ENCODE peak calls at places on chromosome 17, in nine cellular contexts. One of them, this sample, is unnamed.

GRCh38 chr17:31491794-31492171 is 100.3 kb downstream of the RAB11FIP4 start:
- DNase-seq in EH: no peak
- DNase-seq in GM23338: no peak
- DNase-seq in T-helper 2 cell: no peak
- DNase-seq in Daoy: no peak
- DNase-seq in head of caudate nucleus: no peak
- DNase-seq in CD4-positive, alpha-beta T cell: no peak
- DNase-seq in stimulated activated CD8-positive, alpha-beta memory T cell treated with anti-CD3 and anti-CD28 coated beads, Interleukin-2, amount 100 ng/mL, for 48 hours: no peak
- DNase-seq in NCI-H2029: no peak
- DNase-seq in this sample: no peak

GRCh38 chr17:46035112-46035818 is 36.2 kb downstream of the STH start:
- DNase-seq in EH: no peak
- DNase-seq in head of caudate nucleus: no peak
- DNase-seq in GM23338: peak
- DNase-seq in Daoy: no peak
- DNase-seq in CD4-positive, alpha-beta T cell: no peak
- DNase-seq in T-helper 2 cell: peak
- DNase-seq in NCI-H2029: no peak
- DNase-seq in stimulated activated CD8-positive, alpha-beta memory T cell treated with anti-CD3 and anti-CD28 coated beads, Interleukin-2, amount 100 ng/mL, for 48 hours: no peak
- DNase-seq in this sample: no peak

GRCh38 chr17:13765701-13766100 is 164.0 kb upstream of the HS3ST3A1 start:
- DNase-seq in T-helper 2 cell: no peak
- DNase-seq in Daoy: no peak
- DNase-seq in GM23338: no peak
- DNase-seq in stimulated activated CD8-positive, alpha-beta memory T cell treated with anti-CD3 and anti-CD28 coated beads, Interleukin-2, amount 100 ng/mL, for 48 hours: no peak
- DNase-seq in CD4-positive, alpha-beta T cell: no peak
- DNase-seq in EH: peak
- DNase-seq in NCI-H2029: no peak
- DNase-seq in head of caudate nucleus: no peak
- DNase-seq in this sample: no peak

GRCh38 chr17:30344283-30345088 is 10.6 kb upstream of the TMIGD1 start:
- DNase-seq in GM23338: no peak
- DNase-seq in T-helper 2 cell: no peak
- DNase-seq in head of caudate nucleus: peak
- DNase-seq in EH: peak
- DNase-seq in Daoy: peak
- DNase-seq in CD4-positive, alpha-beta T cell: no peak
- DNase-seq in stimulated activated CD8-positive, alpha-beta memory T cell treated with anti-CD3 and anti-CD28 coated beads, Interleukin-2, amount 100 ng/mL, for 48 hours: no peak
- DNase-seq in NCI-H2029: peak
- DNase-seq in this sample: no peak

GRCh38 chr17:73520369-73520761 is 123.9 kb downstream of the SDK2 start:
- DNase-seq in stimulated activated CD8-positive, alpha-beta memory T cell treated with anti-CD3 and anti-CD28 coated beads, Interleukin-2, amount 100 ng/mL, for 48 hours: no peak
- DNase-seq in EH: no peak
- DNase-seq in T-helper 2 cell: no peak
- DNase-seq in NCI-H2029: no peak
- DNase-seq in CD4-positive, alpha-beta T cell: no peak
- DNase-seq in head of caudate nucleus: no peak
- DNase-seq in GM23338: no peak
- DNase-seq in Daoy: no peak
- DNase-seq in this sample: no peak

GRCh38 chr17:75610103-75610984 is 22.7 kb downstream of the MYO15B start:
- DNase-seq in T-helper 2 cell: no peak
- DNase-seq in head of caudate nucleus: no peak
- DNase-seq in CD4-positive, alpha-beta T cell: no peak
- DNase-seq in stimulated activated CD8-positive, alpha-beta memory T cell treated with anti-CD3 and anti-CD28 coated beads, Interleukin-2, amount 100 ng/mL, for 48 hours: no peak
- DNase-seq in Daoy: no peak
- DNase-seq in GM23338: no peak
- DNase-seq in NCI-H2029: no peak
- DNase-seq in EH: no peak
- DNase-seq in this sample: no peak

GRCh38 chr17:63150994-63151464 is 185.0 kb downstream of the TANC2 start:
- DNase-seq in EH: peak
- DNase-seq in stimulated activated CD8-positive, alpha-beta memory T cell treated with anti-CD3 and anti-CD28 coated beads, Interleukin-2, amount 100 ng/mL, for 48 hours: no peak
- DNase-seq in Daoy: peak
- DNase-seq in T-helper 2 cell: no peak
- DNase-seq in GM23338: peak
- DNase-seq in CD4-positive, alpha-beta T cell: no peak
- DNase-seq in head of caudate nucleus: no peak
- DNase-seq in NCI-H2029: no peak
- DNase-seq in this sample: no peak

GRCh38 chr17:6912110-6913051 is 80.9 kb upstream of the TEKT1 start:
- DNase-seq in NCI-H2029: no peak
- DNase-seq in T-helper 2 cell: peak
- DNase-seq in GM23338: no peak
- DNase-seq in CD4-positive, alpha-beta T cell: no peak
- DNase-seq in head of caudate nucleus: no peak
- DNase-seq in Daoy: no peak
- DNase-seq in EH: no peak
- DNase-seq in stimulated activated CD8-positive, alpha-beta memory T cell treated with anti-CD3 and anti-CD28 coated beads, Interleukin-2, amount 100 ng/mL, for 48 hours: no peak
- DNase-seq in this sample: no peak

GRCh38 chr17:35568561-35568960 is 7.9 kb upstream of the SLFN14 start:
- DNase-seq in head of caudate nucleus: no peak
- DNase-seq in stimulated activated CD8-positive, alpha-beta memory T cell treated with anti-CD3 and anti-CD28 coated beads, Interleukin-2, amount 100 ng/mL, for 48 hours: no peak
- DNase-seq in Daoy: peak
- DNase-seq in GM23338: peak
- DNase-seq in CD4-positive, alpha-beta T cell: no peak
- DNase-seq in EH: peak
- DNase-seq in NCI-H2029: no peak
- DNase-seq in T-helper 2 cell: peak
- DNase-seq in this sample: no peak

GRCh38 chr17:47956818-47957590 is 679 bp downstream of the PRR15L start:
- DNase-seq in T-helper 2 cell: no peak
- DNase-seq in CD4-positive, alpha-beta T cell: no peak
- DNase-seq in NCI-H2029: peak
- DNase-seq in stimulated activated CD8-positive, alpha-beta memory T cell treated with anti-CD3 and anti-CD28 coated beads, Interleukin-2, amount 100 ng/mL, for 48 hours: no peak
- DNase-seq in GM23338: no peak
- DNase-seq in EH: peak
- DNase-seq in head of caudate nucleus: no peak
- DNase-seq in Daoy: no peak
- DNase-seq in this sample: no peak

GRCh38 chr17:61205931-61206330 is 193.7 kb upstream of the TBX2 start:
- DNase-seq in Daoy: peak
- DNase-seq in GM23338: no peak
- DNase-seq in EH: peak
- DNase-seq in head of caudate nucleus: no peak
- DNase-seq in CD4-positive, alpha-beta T cell: no peak
- DNase-seq in NCI-H2029: no peak
- DNase-seq in T-helper 2 cell: no peak
- DNase-seq in stimulated activated CD8-positive, alpha-beta memory T cell treated with anti-CD3 and anti-CD28 coated beads, Interleukin-2, amount 100 ng/mL, for 48 hours: no peak
- DNase-seq in this sample: no peak

GRCh38 chr17:55089955-55090573 is 121.5 kb downstream of the STXBP4 start:
- DNase-seq in head of caudate nucleus: peak
- DNase-seq in CD4-positive, alpha-beta T cell: no peak
- DNase-seq in T-helper 2 cell: peak
- DNase-seq in GM23338: peak
- DNase-seq in NCI-H2029: no peak
- DNase-seq in stimulated activated CD8-positive, alpha-beta memory T cell treated with anti-CD3 and anti-CD28 coated beads, Interleukin-2, amount 100 ng/mL, for 48 hours: peak
- DNase-seq in Daoy: peak
- DNase-seq in EH: peak
- DNase-seq in this sample: no peak

GRCh38 chr17:73203135-73203787 is 10.4 kb downstream of the COG1 start:
- DNase-seq in NCI-H2029: peak
- DNase-seq in head of caudate nucleus: no peak
- DNase-seq in GM23338: no peak
- DNase-seq in EH: peak
- DNase-seq in stimulated activated CD8-positive, alpha-beta memory T cell treated with anti-CD3 and anti-CD28 coated beads, Interleukin-2, amount 100 ng/mL, for 48 hours: no peak
- DNase-seq in CD4-positive, alpha-beta T cell: no peak
- DNase-seq in T-helper 2 cell: peak
- DNase-seq in Daoy: peak
- DNase-seq in this sample: no peak

GRCh38 chr17:76735586-76736348 is 1.4 kb downstream of the SRSF2 start:
- DNase-seq in Daoy: no peak
- DNase-seq in stimulated activated CD8-positive, alpha-beta memory T cell treated with anti-CD3 and anti-CD28 coated beads, Interleukin-2, amount 100 ng/mL, for 48 hours: no peak
- DNase-seq in head of caudate nucleus: no peak
- DNase-seq in CD4-positive, alpha-beta T cell: no peak
- DNase-seq in GM23338: no peak
- DNase-seq in T-helper 2 cell: no peak
- DNase-seq in EH: no peak
- DNase-seq in NCI-H2029: no peak
- DNase-seq in this sample: no peak

GRCh38 chr17:51147641-51148040 is 5.7 kb upstream of the NME1 start:
- DNase-seq in T-helper 2 cell: no peak
- DNase-seq in EH: peak
- DNase-seq in Daoy: peak
- DNase-seq in NCI-H2029: no peak
- DNase-seq in GM23338: no peak
- DNase-seq in CD4-positive, alpha-beta T cell: no peak
- DNase-seq in head of caudate nucleus: no peak
- DNase-seq in stimulated activated CD8-positive, alpha-beta memory T cell treated with anti-CD3 and anti-CD28 coated beads, Interleukin-2, amount 100 ng/mL, for 48 hours: no peak
- DNase-seq in this sample: no peak

GRCh38 chr17:68763551-68763950 is 162.4 kb upstream of the FAM20A start:
- DNase-seq in CD4-positive, alpha-beta T cell: no peak
- DNase-seq in stimulated activated CD8-positive, alpha-beta memory T cell treated with anti-CD3 and anti-CD28 coated beads, Interleukin-2, amount 100 ng/mL, for 48 hours: no peak
- DNase-seq in GM23338: no peak
- DNase-seq in T-helper 2 cell: no peak
- DNase-seq in NCI-H2029: no peak
- DNase-seq in EH: peak
- DNase-seq in Daoy: no peak
- DNase-seq in head of caudate nucleus: no peak
- DNase-seq in this sample: no peak

GRCh38 chr17:76384987-76385891 is 830 bp downstream of the SPHK1 start:
- DNase-seq in stimulated activated CD8-positive, alpha-beta memory T cell treated with anti-CD3 and anti-CD28 coated beads, Interleukin-2, amount 100 ng/mL, for 48 hours: peak
- DNase-seq in EH: peak
- DNase-seq in GM23338: peak
- DNase-seq in Daoy: peak
- DNase-seq in T-helper 2 cell: peak
- DNase-seq in head of caudate nucleus: no peak
- DNase-seq in NCI-H2029: no peak
- DNase-seq in CD4-positive, alpha-beta T cell: no peak
- DNase-seq in this sample: no peak

GRCh38 chr17:39218906-39219305 is 6.8 kb downstream of the STAC2 start:
- DNase-seq in T-helper 2 cell: no peak
- DNase-seq in GM23338: no peak
- DNase-seq in NCI-H2029: no peak
- DNase-seq in Daoy: no peak
- DNase-seq in CD4-positive, alpha-beta T cell: no peak
- DNase-seq in stimulated activated CD8-positive, alpha-beta memory T cell treated with anti-CD3 and anti-CD28 coated beads, Interleukin-2, amount 100 ng/mL, for 48 hours: no peak
- DNase-seq in head of caudate nucleus: no peak
- DNase-seq in EH: no peak
- DNase-seq in this sample: no peak

This sample was measured in effector CD8-positive, alpha-beta T cell.